ENCODE peak calls at places on chromosomes 2 and 18, in seven cellular contexts. One of them, this sample, is unnamed.

GRCh38 chr2:102143450-102143985 is 972 bp downstream of the IL1R1 start:
- DNase-seq in astrocyte of the spinal cord: peak
- DNase-seq in fibroblast of lung: peak
- DNase-seq in right atrium auricular region: no peak
- DNase-seq in SW 1271: no peak
- DNase-seq in ELF-1: peak
- DNase-seq in SJCRH30: no peak
- DNase-seq in this sample: no peak

GRCh38 chr18:24659837-24660720 is 199.6 kb downstream of the HRH4 start:
- DNase-seq in fibroblast of lung: no peak
- DNase-seq in SW 1271: no peak
- DNase-seq in right atrium auricular region: peak
- DNase-seq in ELF-1: no peak
- DNase-seq in astrocyte of the spinal cord: no peak
- DNase-seq in SJCRH30: peak
- DNase-seq in this sample: no peak

GRCh38 chr2:160694631-160695030 is 201.0 kb upstream of the RBMS1 start:
- DNase-seq in ELF-1: no peak
- DNase-seq in right atrium auricular region: no peak
- DNase-seq in astrocyte of the spinal cord: no peak
- DNase-seq in fibroblast of lung: no peak
- DNase-seq in SW 1271: no peak
- DNase-seq in SJCRH30: no peak
- DNase-seq in this sample: no peak

GRCh38 chr2:232280341-232280740 is 98.2 kb upstream of the ALPP start:
- DNase-seq in SJCRH30: no peak
- DNase-seq in fibroblast of lung: no peak
- DNase-seq in astrocyte of the spinal cord: no peak
- DNase-seq in SW 1271: no peak
- DNase-seq in ELF-1: no peak
- DNase-seq in right atrium auricular region: no peak
- DNase-seq in this sample: no peak

GRCh38 chr18:12741351-12741750 is 38.5 kb downstream of the PSMG2 start:
- DNase-seq in SW 1271: no peak
- DNase-seq in SJCRH30: peak
- DNase-seq in ELF-1: no peak
- DNase-seq in right atrium auricular region: no peak
- DNase-seq in fibroblast of lung: peak
- DNase-seq in astrocyte of the spinal cord: peak
- DNase-seq in this sample: peak

GRCh38 chr2:143083636-143084035 is 45.6 kb upstream of the ARHGAP15 start:
- DNase-seq in ELF-1: no peak
- DNase-seq in right atrium auricular region: no peak
- DNase-seq in SW 1271: peak
- DNase-seq in fibroblast of lung: peak
- DNase-seq in astrocyte of the spinal cord: peak
- DNase-seq in SJCRH30: no peak
- DNase-seq in this sample: no peak

GRCh38 chr18:35746826-35747339 is 165.3 kb downstream of the GALNT1 start:
- DNase-seq in SW 1271: no peak
- DNase-seq in right atrium auricular region: no peak
- DNase-seq in astrocyte of the spinal cord: no peak
- DNase-seq in ELF-1: no peak
- DNase-seq in fibroblast of lung: no peak
- DNase-seq in SJCRH30: no peak
- DNase-seq in this sample: no peak

GRCh38 chr2:235229236-235229635 is 264.6 kb upstream of the AGAP1 start:
- DNase-seq in astrocyte of the spinal cord: no peak
- DNase-seq in right atrium auricular region: peak
- DNase-seq in SJCRH30: no peak
- DNase-seq in fibroblast of lung: no peak
- DNase-seq in SW 1271: no peak
- DNase-seq in ELF-1: no peak
- DNase-seq in this sample: no peak

GRCh38 chr2:160077912-160078585 is 15.6 kb upstream of the PLA2R1 start:
- DNase-seq in SW 1271: no peak
- DNase-seq in astrocyte of the spinal cord: no peak
- DNase-seq in ELF-1: no peak
- DNase-seq in fibroblast of lung: no peak
- DNase-seq in SJCRH30: no peak
- DNase-seq in right atrium auricular region: no peak
- DNase-seq in this sample: no peak

GRCh38 chr2:241912021-241912555 is 42.6 kb downstream of the RTP5 start:
- DNase-seq in fibroblast of lung: no peak
- DNase-seq in ELF-1: no peak
- DNase-seq in astrocyte of the spinal cord: no peak
- DNase-seq in SW 1271: no peak
- DNase-seq in SJCRH30: no peak
- DNase-seq in right atrium auricular region: no peak
- DNase-seq in this sample: no peak

GRCh38 chr18:21914739-21915319 is 174.2 kb downstream of the MIB1 start:
- DNase-seq in SW 1271: peak
- DNase-seq in ELF-1: peak
- DNase-seq in astrocyte of the spinal cord: peak
- DNase-seq in right atrium auricular region: no peak
- DNase-seq in SJCRH30: peak
- DNase-seq in fibroblast of lung: peak
- DNase-seq in this sample: no peak

GRCh38 chr2:232487385-232488096 is at the start of gene ECEL1:
- DNase-seq in astrocyte of the spinal cord: no peak
- DNase-seq in SJCRH30: no peak
- DNase-seq in SW 1271: no peak
- DNase-seq in right atrium auricular region: no peak
- DNase-seq in ELF-1: no peak
- DNase-seq in fibroblast of lung: no peak
- DNase-seq in this sample: no peak

GRCh38 chr2:8003462-8004075 is 678.3 kb upstream of the ID2 start:
- DNase-seq in fibroblast of lung: peak
- DNase-seq in SJCRH30: no peak
- DNase-seq in SW 1271: no peak
- DNase-seq in right atrium auricular region: peak
- DNase-seq in ELF-1: peak
- DNase-seq in astrocyte of the spinal cord: peak
- DNase-seq in this sample: peak

GRCh38 chr2:119545076-119545475 is 827 bp downstream of the CFAP221 start:
- DNase-seq in fibroblast of lung: peak
- DNase-seq in astrocyte of the spinal cord: no peak
- DNase-seq in ELF-1: no peak
- DNase-seq in right atrium auricular region: no peak
- DNase-seq in SW 1271: no peak
- DNase-seq in SJCRH30: no peak
- DNase-seq in this sample: no peak

GRCh38 chr2:46963961-46964673 is 48.5 kb upstream of the MCFD2 start:
- DNase-seq in ELF-1: no peak
- DNase-seq in SW 1271: no peak
- DNase-seq in astrocyte of the spinal cord: no peak
- DNase-seq in right atrium auricular region: no peak
- DNase-seq in fibroblast of lung: peak
- DNase-seq in SJCRH30: no peak
- DNase-seq in this sample: no peak

GRCh38 chr18:23257686-23258565 is 122.6 kb downstream of the CABLES1 start:
- DNase-seq in astrocyte of the spinal cord: peak
- DNase-seq in ELF-1: no peak
- DNase-seq in right atrium auricular region: peak
- DNase-seq in SW 1271: no peak
- DNase-seq in fibroblast of lung: peak
- DNase-seq in SJCRH30: no peak
- DNase-seq in this sample: no peak

GRCh38 chr2:31935370-31935769 is 75.4 kb downstream of the MEMO1 start:
- DNase-seq in SJCRH30: no peak
- DNase-seq in astrocyte of the spinal cord: no peak
- DNase-seq in right atrium auricular region: no peak
- DNase-seq in SW 1271: no peak
- DNase-seq in fibroblast of lung: no peak
- DNase-seq in ELF-1: no peak
- DNase-seq in this sample: no peak

GRCh38 chr2:186599186-186599778 is 9.4 kb downstream of the ITGAV start:
- DNase-seq in SW 1271: no peak
- DNase-seq in SJCRH30: no peak
- DNase-seq in ELF-1: no peak
- DNase-seq in right atrium auricular region: no peak
- DNase-seq in fibroblast of lung: no peak
- DNase-seq in astrocyte of the spinal cord: no peak
- DNase-seq in this sample: no peak

GRCh38 chr2:215205787-215206186 is 67.4 kb upstream of the ABCA12 start:
- DNase-seq in SW 1271: no peak
- DNase-seq in astrocyte of the spinal cord: no peak
- DNase-seq in fibroblast of lung: no peak
- DNase-seq in right atrium auricular region: no peak
- DNase-seq in ELF-1: no peak
- DNase-seq in SJCRH30: no peak
- DNase-seq in this sample: no peak

GRCh38 chr2:66301073-66301766 is 133.7 kb upstream of the MEIS1 start:
- DNase-seq in ELF-1: no peak
- DNase-seq in astrocyte of the spinal cord: peak
- DNase-seq in right atrium auricular region: peak
- DNase-seq in SJCRH30: peak
- DNase-seq in SW 1271: no peak
- DNase-seq in fibroblast of lung: peak
- DNase-seq in this sample: no peak